ENCODE peak calls at places on chromosome 11, in seven cellular contexts. T is spleen; I is kidney epithelial cell; E is neural crest cell; K is tibial artery; L is NCI-H2107; C is activated naive CD8-positive, alpha-beta T cell treated with anti-CD3 and anti-CD28 coated beads, Interleukin-2, amount 10 ng/mL, durations not matched to agents 7 days and 5 days. P is an unnamed sample.

GRCh38 chr11:116534270-116534975 is 238.4 kb downstream of the BUD13 start:
- DNase-seq in E (no peak), L (no peak), K (no peak), C (no peak), I (no peak), T (no peak), P (no peak)

GRCh38 chr11:117478126-117478856 is 150.6 kb downstream of the CEP164 start:
- DNase-seq in I (no peak), C (no peak), E (no peak), T (no peak), K (no peak), L (no peak), P (peak; percentile 44)

GRCh38 chr11:118924591-118925585 is 838 bp downstream of the BCL9L start:
- DNase-seq in E (no peak), T (peak; percentile 92), I (no peak), L (no peak), K (peak; percentile 83), C (peak; percentile 70), P (peak; percentile 61)

GRCh38 chr11:100956321-100956720 is 173.3 kb downstream of the PGR start:
- DNase-seq in K (no peak), T (no peak), C (no peak), I (no peak), L (no peak), E (no peak), P (no peak)

GRCh38 chr11:63017306-63017974 is 1.8 kb upstream of the SLC22A8 start:
- DNase-seq in L (no peak), T (no peak), E (no peak), I (no peak), C (no peak), K (no peak), P (no peak)

GRCh38 chr11:95549276-95549675 is 240.3 kb downstream of the FAM76B start:
- DNase-seq in I (no peak), K (no peak), E (no peak), T (no peak), L (no peak), C (no peak), P (no peak)

GRCh38 chr11:19183641-19184040 is 18.1 kb downstream of the CSRP3 start:
- DNase-seq in T (no peak), L (no peak), E (no peak), C (no peak), K (no peak), I (no peak), P (no peak)

GRCh38 chr11:100815787-100816330 is 128.8 kb downstream of the ARHGAP42 start:
- DNase-seq in T (no peak), K (no peak), C (no peak), I (no peak), L (no peak), E (no peak), P (no peak)

GRCh38 chr11:108853864-108854263 is 189.0 kb downstream of the DDX10 start:
- DNase-seq in T (no peak), L (no peak), C (no peak), K (no peak), E (no peak), I (no peak), P (no peak)

GRCh38 chr11:100105605-100106358 is 581.3 kb upstream of the ARHGAP42 start:
- DNase-seq in E (no peak), K (no peak), I (no peak), C (no peak), L (no peak), T (no peak), P (no peak)

P was measured in Peyer's patch.